ENCODE peak calls at places on chromosomes 13 and 19, in nine cellular contexts. M, E, W, V, U, B, S, F and X are unnamed samples.

GRCh38 chr19:480016-480855 is 16.1 kb upstream of the MADCAM1 start:
- DNase-seq in M (no peak), V (no peak), B (peak), U (no peak), W (peak), F (peak), S (peak), E (peak), X (no peak)

GRCh38 chr19:50190439-50190891 is 13.0 kb upstream of the MYH14 start:
- DNase-seq in E (no peak), S (peak), B (no peak), U (no peak), F (no peak), V (peak), M (no peak), W (no peak), X (no peak)

GRCh38 chr19:17125052-17125727 is 49.6 kb downstream of the MYO9B start:
- DNase-seq in S (no peak), M (no peak), U (no peak), B (no peak), W (no peak), F (no peak), E (no peak), V (peak), X (no peak)

GRCh38 chr19:18717601-18718000 is 34.1 kb downstream of the CRTC1 start:
- DNase-seq in F (no peak), M (no peak), U (no peak), B (no peak), V (no peak), E (no peak), S (no peak), W (no peak), X (no peak)

GRCh38 chr13:64071352-64071751 is 2655.7 kb upstream of the PCDH20 start:
- DNase-seq in F (no peak), V (no peak), M (no peak), E (no peak), B (no peak), S (no peak), U (no peak), W (no peak), X (no peak)

GRCh38 chr13:74187564-74187963 is 53.4 kb upstream of the KLF12 start:
- DNase-seq in E (peak), W (no peak), B (no peak), M (no peak), S (no peak), F (no peak), V (no peak), U (no peak), X (no peak)

GRCh38 chr13:81791636-81792035 is 1450.7 kb upstream of the SPRY2 start:
- DNase-seq in U (no peak), F (no peak), E (no peak), B (no peak), W (no peak), V (no peak), S (no peak), M (no peak), X (no peak)

GRCh38 chr19:28948531-28948930 is 264.4 kb downstream of the UQCRFS1 start:
- DNase-seq in W (no peak), S (no peak), V (no peak), B (no peak), F (no peak), M (no peak), U (no peak), E (no peak), X (no peak)

GRCh38 chr19:18894254-18895037 is 1.5 kb downstream of the CERS1 start:
- DNase-seq in E (no peak), V (no peak), B (no peak), W (peak), U (no peak), F (no peak), S (no peak), M (no peak), X (no peak)

GRCh38 chr13:31545616-31546015 is 193.7 kb upstream of the RXFP2 start:
- DNase-seq in F (no peak), B (no peak), E (no peak), M (no peak), S (no peak), W (no peak), U (no peak), V (no peak), X (no peak)

GRCh38 chr13:49357694-49358093 is 86.2 kb downstream of the CAB39L start:
- DNase-seq in V (no peak), U (peak), B (no peak), S (no peak), E (peak), F (no peak), W (no peak), M (no peak), X (no peak)

GRCh38 chr13:80361883-80362327 is 21.0 kb upstream of the SPRY2 start:
- DNase-seq in S (no peak), U (no peak), V (no peak), F (no peak), B (no peak), E (peak), M (no peak), W (no peak), X (no peak)

GRCh38 chr13:90185734-90186133 is 1161.8 kb upstream of the MIR17HG start:
- DNase-seq in W (no peak), B (no peak), E (peak), M (no peak), F (no peak), S (no peak), U (no peak), V (no peak), X (no peak)

GRCh38 chr13:29901714-29902631 is 51.6 kb upstream of the UBL3 start:
- DNase-seq in M (no peak), V (no peak), B (no peak), E (peak), W (peak), S (no peak), F (peak), U (peak), X (no peak)

GRCh38 chr13:26022538-26023292 is 29.1 kb downstream of the SHISA2 start:
- DNase-seq in W (no peak), U (no peak), V (no peak), M (no peak), B (no peak), S (no peak), E (peak), F (no peak), X (no peak)

GRCh38 chr19:32581704-32582164 is 744 bp downstream of the PDCD5 start:
- DNase-seq in U (peak), E (peak), M (no peak), B (peak), S (no peak), F (no peak), W (peak), V (no peak), X (no peak)

GRCh38 chr13:37595162-37595561 is 3.4 kb downstream of the POSTN start:
- DNase-seq in M (no peak), S (no peak), W (no peak), V (no peak), F (no peak), U (no peak), E (no peak), B (no peak), X (no peak)

GRCh38 chr19:58229255-58229639 is 533 bp downstream of the ZNF544 start:
- DNase-seq in W (no peak), E (peak), S (no peak), B (no peak), V (no peak), F (no peak), U (no peak), M (no peak), X (no peak)

GRCh38 chr13:27135023-27135422 is 36.6 kb downstream of the USP12 start:
- DNase-seq in W (no peak), F (no peak), E (peak), B (no peak), M (no peak), U (no peak), S (no peak), V (no peak), X (no peak)

GRCh38 chr13:102935896-102936321 is 90.1 kb downstream of the ERCC5 start:
- DNase-seq in V (peak), E (no peak), S (no peak), B (no peak), U (no peak), F (no peak), W (no peak), M (no peak), X (no peak)

GRCh38 chr19:1668048-1668338 is 15.6 kb upstream of the TCF3 start:
- DNase-seq in B (no peak), U (no peak), F (no peak), W (no peak), M (no peak), S (no peak), V (no peak), E (no peak), X (no peak)

GRCh38 chr13:100789481-100789880 is 114.9 kb upstream of the TMTC4 start:
- DNase-seq in S (no peak), V (no peak), E (no peak), F (no peak), W (no peak), M (no peak), B (no peak), U (no peak), X (no peak)

GRCh38 chr19:20423381-20424207 is 142.0 kb downstream of the ZNF737 start:
- DNase-seq in V (no peak), M (no peak), U (no peak), S (peak), E (peak), B (peak), F (peak), W (peak), X (no peak)

GRCh38 chr13:79837741-79838450 is 356.9 kb downstream of the NDFIP2 start:
- DNase-seq in V (no peak), E (peak), M (no peak), W (no peak), U (no peak), S (no peak), F (no peak), B (no peak), X (no peak)

GRCh38 chr19:17948967-17949930 is 16.4 kb downstream of the CCDC124 start:
- DNase-seq in E (no peak), W (no peak), U (no peak), B (no peak), S (no peak), F (no peak), V (no peak), M (no peak), X (no peak)

GRCh38 chr13:20294497-20294896 is 62.4 kb upstream of the GJB6 start:
- DNase-seq in V (no peak), U (no peak), M (peak), F (no peak), E (peak), B (no peak), W (no peak), S (no peak), X (no peak)

DNA sequence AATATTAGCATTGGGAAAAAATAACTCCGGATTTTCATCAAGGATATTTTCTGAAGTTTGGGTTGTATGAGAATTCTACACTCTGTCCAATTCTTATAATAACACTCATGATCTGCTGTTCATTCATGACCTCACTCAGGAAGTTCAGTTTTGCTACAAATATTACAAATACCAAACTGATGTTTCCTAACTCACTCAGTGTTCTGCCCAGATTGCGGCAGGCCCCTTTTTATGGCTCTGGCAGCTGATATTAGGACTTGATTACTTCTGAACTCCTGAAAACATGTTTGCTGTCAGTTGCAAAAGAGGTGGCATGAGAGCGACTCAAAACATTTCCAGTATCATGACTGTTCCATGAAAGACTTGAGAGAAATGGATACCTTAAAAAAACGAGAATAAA is 188.0 kb downstream of the RGCC start:
- DNase-seq in B (peak), E (peak), V (no peak), M (no peak), U (peak), W (peak), S (no peak), F (no peak), X (no peak)
- H3K27ac ChIP-seq in B (peak), E (peak), V (no peak), M (no peak), U (peak), W (peak), S (peak), F (no peak), X (no peak)

GRCh38 chr19:36972594-36972993 is 56.5 kb downstream of the ZNF568 start:
- DNase-seq in B (peak), M (no peak), V (no peak), E (no peak), W (no peak), S (no peak), U (no peak), F (no peak), X (no peak)
- H3K27ac ChIP-seq in B (peak), M (no peak), V (no peak), E (no peak), W (peak), S (peak), U (peak), F (peak), X (peak)

GRCh38 chr13:39527961-39528720 is 74.9 kb downstream of the LHFPL6 start:
- DNase-seq in F (no peak), V (no peak), E (peak), B (no peak), U (peak), M (peak), W (no peak), S (no peak), X (no peak)

GRCh38 chr13:39522329-39522728 is 80.7 kb downstream of the LHFPL6 start:
- DNase-seq in E (no peak), F (no peak), S (no peak), W (no peak), V (no peak), M (no peak), B (no peak), U (no peak), X (no peak)

GRCh38 chr13:39527301-39527700 is 75.7 kb downstream of the LHFPL6 start:
- DNase-seq in E (no peak), S (no peak), M (no peak), W (no peak), F (no peak), B (no peak), V (no peak), U (no peak), X (no peak)

GRCh38 chr13:39524795-39525194 is 78.2 kb downstream of the LHFPL6 start:
- DNase-seq in V (no peak), M (no peak), F (no peak), E (no peak), U (no peak), S (no peak), W (no peak), B (no peak), X (no peak)

DNA sequence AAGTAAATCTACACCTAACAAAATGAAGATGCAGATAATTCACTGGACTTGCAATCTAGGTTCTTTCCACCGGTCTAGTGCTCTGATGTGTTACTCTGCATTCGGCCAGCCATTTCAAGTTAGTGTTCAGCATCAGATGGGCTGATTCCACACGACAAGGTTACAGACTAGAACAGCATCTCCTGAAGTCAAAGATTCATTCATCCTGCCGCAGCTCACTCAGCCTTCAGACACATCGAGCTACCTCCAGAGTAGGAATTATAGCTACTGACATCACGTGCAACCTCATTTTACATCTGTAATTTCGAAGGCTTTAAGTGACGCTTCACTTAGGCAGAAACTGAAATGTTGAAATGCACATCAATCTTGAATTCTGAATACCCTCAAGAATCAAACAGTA is 76.5 kb downstream of the LHFPL6 start:
- DNase-seq in S (no peak), U (no peak), M (no peak), W (no peak), V (no peak), B (no peak), E (no peak), F (no peak), X (no peak)
- H3K27ac ChIP-seq in S (no peak), U (no peak), M (no peak), W (no peak), V (no peak), B (no peak), E (no peak), F (no peak), X (no peak)

GRCh38 chr19:45251452-45252354 is 632 bp downstream of the MARK4 start:
- DNase-seq in W (no peak), V (no peak), F (no peak), E (no peak), B (no peak), U (no peak), M (no peak), S (no peak), X (no peak)
- H3K27ac ChIP-seq in W (peak), V (peak), F (peak), E (no peak), B (peak), U (peak), M (peak), S (peak), X (peak)

GRCh38 chr13:23966691-23967615 is 69.7 kb upstream of the C1QTNF9B start:
- DNase-seq in E (peak), U (no peak), B (no peak), V (peak), W (no peak), S (no peak), M (no peak), F (peak), X (no peak)
- H3K27ac ChIP-seq in E (peak), U (no peak), B (peak), V (peak), W (peak), S (peak), M (no peak), F (peak), X (peak)

DNA sequence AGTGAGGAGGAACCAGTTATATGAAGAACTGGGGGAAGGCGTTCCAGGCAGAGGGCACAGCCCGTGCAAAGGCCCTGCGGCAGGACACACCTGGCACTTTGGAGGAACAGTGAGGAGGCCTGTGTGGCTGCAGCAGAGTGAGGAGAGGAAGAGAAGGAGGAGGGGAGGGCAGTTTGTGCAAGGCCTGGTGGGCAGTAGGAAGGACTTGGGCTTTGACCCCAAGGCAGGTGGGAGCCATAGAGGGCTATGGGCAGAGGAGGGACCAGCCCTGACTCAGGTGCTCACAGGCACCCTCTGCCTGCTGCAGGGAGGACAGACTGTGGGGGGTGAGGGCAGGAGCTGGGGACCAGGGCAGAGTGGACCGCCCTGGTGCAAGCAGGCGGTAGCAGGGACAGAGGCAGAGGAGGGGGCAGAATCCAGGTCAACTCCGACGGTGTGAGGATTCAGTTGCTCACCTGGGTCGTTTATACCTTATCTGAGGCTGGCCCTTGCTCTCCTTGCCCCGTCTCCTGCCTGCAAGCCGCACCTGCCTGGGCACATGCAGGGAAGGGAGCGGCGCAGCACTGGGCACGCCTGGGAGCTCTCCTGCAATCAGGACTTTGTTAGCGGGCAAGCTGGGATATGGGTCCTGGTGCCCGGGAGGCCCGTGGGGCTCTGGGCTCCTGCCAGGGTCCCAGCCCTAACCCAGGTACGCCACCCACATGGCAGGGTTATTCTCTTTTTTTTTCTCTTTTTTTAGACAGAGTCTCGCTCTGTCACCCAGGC is 34.8 kb downstream of the NFIC start:
- DNase-seq in M (no peak), B (peak), U (no peak), W (no peak), E (no peak), S (no peak), V (no peak), F (no peak), X (no peak)
- H3K27ac ChIP-seq in M (no peak), B (peak), U (no peak), W (peak), E (no peak), S (peak), V (no peak), F (no peak), X (peak)

GRCh38 chr19:38545596-38545995 is 72.2 kb downstream of the MAP4K1 start:
- DNase-seq in F (no peak), M (no peak), B (no peak), U (no peak), W (no peak), V (no peak), E (no peak), S (no peak), X (no peak)

GRCh38 chr19:38543286-38543806 is 74.4 kb downstream of the MAP4K1 start:
- DNase-seq in V (no peak), B (no peak), E (no peak), M (no peak), F (no peak), W (no peak), S (no peak), U (no peak), X (no peak)

GRCh38 chr19:38544569-38545315 is 73.0 kb downstream of the MAP4K1 start:
- DNase-seq in B (no peak), W (no peak), U (peak), V (no peak), F (no peak), S (no peak), E (no peak), M (peak), X (no peak)

GRCh38 chr19:38542040-38542439 is 75.7 kb downstream of the MAP4K1 start:
- DNase-seq in W (no peak), E (no peak), M (no peak), F (no peak), S (no peak), B (no peak), V (no peak), U (no peak), X (no peak)

DNA sequence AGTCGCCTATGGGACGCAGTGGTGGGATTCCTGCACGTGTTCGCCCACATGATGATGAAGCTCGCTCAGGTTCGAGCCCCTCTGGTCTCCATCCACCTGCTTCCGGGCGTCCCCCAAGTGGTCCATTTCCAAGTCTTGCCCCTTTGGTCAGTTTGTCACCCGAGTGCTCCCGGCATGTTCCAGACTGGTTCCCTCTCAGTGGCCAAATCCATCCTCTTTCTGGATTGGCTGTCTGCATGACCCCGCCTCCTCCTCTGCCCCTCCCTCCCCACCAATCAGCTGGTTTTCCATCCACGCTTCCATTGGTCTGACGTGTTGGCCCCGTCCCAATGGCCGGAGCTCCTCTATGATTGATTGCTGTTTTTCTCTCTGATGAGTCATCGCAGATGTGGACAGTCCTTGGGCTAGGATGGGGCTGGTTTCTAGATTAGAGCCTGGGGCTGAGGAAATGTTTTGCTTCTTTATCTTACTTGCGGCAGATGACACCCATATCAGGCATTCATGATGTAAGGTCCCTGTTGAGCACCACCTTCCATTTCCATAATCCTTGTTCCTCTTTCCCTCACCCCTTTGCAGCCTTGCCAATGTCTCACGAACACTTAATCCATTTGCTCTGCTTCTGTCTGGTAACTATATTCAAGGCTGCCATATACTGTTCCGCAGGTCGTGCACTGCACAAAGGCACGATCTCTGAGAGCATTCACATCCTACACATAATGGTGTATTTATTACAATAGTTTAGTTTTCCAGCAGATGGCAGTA is 73.8 kb downstream of the MAP4K1 start:
- DNase-seq in W (peak), U (peak), B (no peak), F (peak), V (peak), E (peak), M (peak), S (no peak), X (no peak)
- H3K27ac ChIP-seq in W (no peak), U (no peak), B (no peak), F (no peak), V (no peak), E (peak), M (peak), S (no peak), X (peak)